ENCODE peak calls at places on chromosomes 12 and 14, in six cellular contexts. G is Calu3; N is CD4-positive, CD25-positive, alpha-beta regulatory T cell; I is T follicular helper cell; Y is astrocyte of the hippocampus; H is HEK293T. J is an unnamed sample.

GRCh38 chr12:31965090-31965489 is 5.9 kb downstream of the RESF1 start:
- DNase-seq in H (no peak), G (no peak), Y (no peak), I (peak; percentile 27), N (no peak), J (no peak)

GRCh38 chr14:32933943-32934890 is 4.5 kb upstream of the NPAS3 start:
- DNase-seq in I (no peak), Y (peak; percentile 81), N (no peak), H (peak; percentile 59), G (peak; percentile 12), J (no peak)

GRCh38 chr14:101761881-101762529 is 496 bp downstream of the PPP2R5C start:
- DNase-seq in N (peak; percentile 19), Y (peak; percentile 55), H (peak; percentile 38), I (peak; percentile 43), G (peak; percentile 51), J (peak; percentile 56)

GRCh38 chr12:125674554-125674953 is 609.3 kb downstream of the AACS start:
- DNase-seq in Y (peak; percentile 11), H (no peak), I (no peak), N (no peak), G (no peak), J (no peak)

GRCh38 chr14:101537286-101537685 is 24.0 kb upstream of the DIO3 start:
- DNase-seq in I (no peak), H (no peak), G (no peak), N (no peak), Y (no peak), J (no peak)

GRCh38 chr12:15603461-15604085 is 185.6 kb downstream of the EPS8 start:
- DNase-seq in H (no peak), Y (no peak), N (no peak), G (no peak), I (no peak), J (no peak)

GRCh38 chr14:92531151-92531873 is 17.7 kb downstream of the RIN3 start:
- DNase-seq in Y (no peak), I (no peak), H (no peak), N (peak; percentile 16), G (no peak), J (peak; percentile 95)

GRCh38 chr14:32319368-32320049 is 9.6 kb upstream of the AKAP6 start:
- DNase-seq in N (no peak), I (no peak), H (no peak), G (no peak), Y (peak; percentile 18), J (no peak)

GRCh38 chr12:27733052-27733656 is 22.5 kb downstream of the MRPS35 start:
- DNase-seq in N (no peak), H (peak; percentile 44), Y (peak; percentile 55), I (peak; percentile 11), G (peak; percentile 36), J (peak; percentile 4)

GRCh38 chr14:50397461-50398196 is 948 bp upstream of the CDKL1 start:
- DNase-seq in N (no peak), Y (no peak), G (peak; percentile 26), H (no peak), I (no peak), J (no peak)

GRCh38 chr12:113933201-113933786 is 32.8 kb downstream of the RBM19 start:
- DNase-seq in Y (peak; percentile 92), G (no peak), N (no peak), H (peak; percentile 18), I (no peak), J (no peak)

GRCh38 chr12:53430116-53430515 is 6.5 kb downstream of the AMHR2 start:
- DNase-seq in G (no peak), N (no peak), Y (no peak), H (no peak), I (no peak), J (no peak)

J was measured in immature natural killer cell.